ENCODE peak calls at places on chromosomes 11 and 22, in four cellular contexts. F is GM10248, M is spleen, E is pancreas. H is an unnamed sample.

GRCh38 chr22:19061471-19062138 is 60.6 kb downstream of the DGCR2 start:
- DNase-seq in F (no peak), M (peak), E (no peak), H (no peak)

GRCh38 chr11:124739479-124740276 is at the start of gene NRGN:
- DNase-seq in F (peak), M (peak), E (peak), H (peak)

GRCh38 chr22:38754247-38755154 is 1.3 kb downstream of the SUN2 start:
- DNase-seq in F (no peak), M (no peak), E (peak), H (no peak)

GRCh38 chr22:49155039-49155808 is 672.4 kb downstream of the BRD1 start:
- DNase-seq in F (no peak), M (peak), E (no peak), H (no peak)

GRCh38 chr11:29131055-29131454 is 885.8 kb downstream of the KCNA4 start:
- DNase-seq in F (no peak), M (no peak), E (no peak), H (no peak)

GRCh38 chr22:19927696-19928095 is 13.9 kb upstream of the COMT start:
- DNase-seq in F (no peak), M (no peak), E (no peak), H (no peak)

GRCh38 chr11:47955356-47955755 is 25.0 kb upstream of the PTPRJ start:
- DNase-seq in F (no peak), M (no peak), E (no peak), H (no peak)

GRCh38 chr11:62269654-62270278 is at the start of gene SCGB2A2:
- DNase-seq in F (no peak), M (no peak), E (no peak), H (no peak)

GRCh38 chr22:32286290-32286840 is 31.2 kb upstream of the SLC5A4 start:
- DNase-seq in F (no peak), M (no peak), E (no peak), H (no peak)

GRCh38 chr11:66592457-66593302 is at the start of the genes CCDC87 and CCS:
- DNase-seq in F (peak), M (peak), E (peak), H (peak)

GRCh38 chr11:11620251-11620965 is 1.4 kb downstream of the GALNT18 start:
- DNase-seq in F (peak), M (peak), E (peak), H (no peak)

GRCh38 chr11:78838417-78838816 is 263.8 kb upstream of the NARS2 start:
- DNase-seq in F (no peak), M (no peak), E (no peak), H (no peak)

GRCh38 chr22:35947794-35948425 is 80.7 kb downstream of the RBFOX2 start:
- DNase-seq in F (no peak), M (no peak), E (no peak), H (no peak)

GRCh38 chr11:75350743-75351540 is 519 bp downstream of the ARRB1 start:
- DNase-seq in F (peak), M (peak), E (peak), H (no peak)

GRCh38 chr11:76803811-76804600 is 20.9 kb downstream of the TSKU start:
- DNase-seq in F (peak), M (peak), E (peak), H (no peak)

GRCh38 chr22:48088926-48089536 is 1326.6 kb downstream of the TBC1D22A start:
- DNase-seq in F (no peak), M (no peak), E (no peak), H (no peak)

GRCh38 chr22:44530106-44530505 is 32.1 kb upstream of the RTL6 start:
- DNase-seq in F (no peak), M (no peak), E (no peak), H (no peak)

DNA sequence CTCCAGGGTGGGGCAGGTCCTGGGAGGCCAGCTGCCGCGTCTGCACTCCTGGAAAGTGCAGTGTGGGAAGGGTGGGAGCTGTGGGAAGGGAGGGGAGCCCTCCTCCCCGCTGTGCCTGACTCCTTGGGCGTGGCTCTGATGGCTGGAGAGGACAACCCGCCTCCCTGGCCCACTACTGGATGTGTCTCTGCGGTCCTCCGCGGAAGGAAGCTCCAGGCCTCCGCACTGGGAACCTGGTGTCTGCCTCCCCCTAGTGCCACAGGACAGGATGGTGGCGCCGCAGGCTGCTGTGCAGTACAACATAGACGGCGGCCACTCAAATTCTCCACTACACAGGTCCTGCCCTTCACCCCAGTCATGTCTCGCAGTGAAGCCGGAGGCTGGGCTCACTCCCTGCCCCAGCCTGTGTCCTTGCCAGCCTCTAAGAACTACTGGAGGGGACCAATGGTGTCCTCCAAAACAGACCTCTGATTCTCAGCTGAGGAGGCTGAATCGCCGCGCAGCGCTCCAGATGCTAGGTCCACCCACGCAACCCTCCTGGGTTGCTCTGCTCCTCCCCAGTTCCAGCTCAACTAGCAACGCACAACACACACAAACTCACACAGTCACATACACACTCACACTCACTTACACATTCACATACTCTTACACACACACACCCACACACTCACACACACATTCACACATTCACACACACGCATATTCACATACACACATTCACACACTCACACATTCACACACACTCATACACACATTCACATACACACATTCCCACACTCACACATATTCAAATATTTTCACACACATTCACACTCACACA is 12.4 kb upstream of the DSCAML1 start:
- DNase-seq in F (peak), M (peak), E (no peak), H (peak)
- TF ChIP-seq CTCF in F (peak), M (peak), E (no peak), H (peak)

DNA sequence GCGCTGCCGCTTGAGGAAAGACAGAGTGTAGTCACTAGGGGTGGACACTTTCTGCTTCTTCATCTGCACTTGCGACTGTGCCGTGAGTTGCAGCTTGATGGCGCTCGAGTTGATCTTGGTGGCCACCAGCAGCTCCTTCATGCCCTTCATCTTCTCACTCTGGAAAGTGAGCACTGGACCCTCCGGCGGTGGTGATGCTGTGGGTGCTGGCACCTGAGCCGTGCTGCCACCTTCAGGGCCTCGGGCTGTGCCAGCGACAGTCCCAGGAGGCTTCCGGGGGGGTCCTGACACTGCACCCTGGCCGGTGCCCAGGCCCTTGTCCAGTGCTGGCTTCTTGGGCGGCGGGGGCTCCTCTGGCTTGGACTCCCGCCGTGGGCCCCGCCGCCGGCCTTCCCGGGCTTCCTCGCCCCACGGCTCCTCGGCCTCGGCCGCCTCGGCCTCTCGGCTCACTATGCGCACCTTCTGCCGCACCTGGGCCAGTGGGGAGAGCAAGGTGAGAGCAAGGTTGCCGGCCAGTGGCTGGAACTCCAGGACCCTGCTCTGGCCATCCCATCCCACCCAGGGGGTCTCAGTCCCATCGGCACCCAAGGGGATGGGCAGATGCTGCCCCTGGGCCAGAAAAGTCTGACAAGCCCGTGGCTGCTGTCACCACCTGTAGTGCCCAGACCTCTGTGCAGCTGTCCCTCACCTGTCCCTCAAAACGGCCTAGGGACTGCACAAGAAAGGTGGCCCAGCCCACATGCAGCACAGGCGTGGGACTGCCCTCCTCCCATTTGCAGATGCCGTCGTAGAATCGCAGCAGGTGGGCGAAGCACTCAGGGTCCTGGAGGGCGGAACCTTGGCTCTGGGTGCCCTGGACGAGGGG is 1.6 kb upstream of the MAP4K2 start:
- DNase-seq in F (no peak), M (peak), E (no peak), H (no peak)
- TF ChIP-seq CTCF in F (peak), M (no peak), E (no peak), H (no peak)

GRCh38 chr11:32580967-32581366 is 2.7 kb upstream of the EIF3M start:
- DNase-seq in F (no peak), M (no peak), E (no peak), H (no peak)

GRCh38 chr11:32584921-32585320 is 1.3 kb downstream of the EIF3M start:
- DNase-seq in F (no peak), M (no peak), E (no peak), H (no peak)

GRCh38 chr11:32581556-32581955 is 2.1 kb upstream of the EIF3M start:
- DNase-seq in F (no peak), M (no peak), E (no peak), H (no peak)

GRCh38 chr11:32583451-32584271 is at the start of gene EIF3M:
- DNase-seq in F (peak), M (peak), E (peak), H (peak)

DNA sequence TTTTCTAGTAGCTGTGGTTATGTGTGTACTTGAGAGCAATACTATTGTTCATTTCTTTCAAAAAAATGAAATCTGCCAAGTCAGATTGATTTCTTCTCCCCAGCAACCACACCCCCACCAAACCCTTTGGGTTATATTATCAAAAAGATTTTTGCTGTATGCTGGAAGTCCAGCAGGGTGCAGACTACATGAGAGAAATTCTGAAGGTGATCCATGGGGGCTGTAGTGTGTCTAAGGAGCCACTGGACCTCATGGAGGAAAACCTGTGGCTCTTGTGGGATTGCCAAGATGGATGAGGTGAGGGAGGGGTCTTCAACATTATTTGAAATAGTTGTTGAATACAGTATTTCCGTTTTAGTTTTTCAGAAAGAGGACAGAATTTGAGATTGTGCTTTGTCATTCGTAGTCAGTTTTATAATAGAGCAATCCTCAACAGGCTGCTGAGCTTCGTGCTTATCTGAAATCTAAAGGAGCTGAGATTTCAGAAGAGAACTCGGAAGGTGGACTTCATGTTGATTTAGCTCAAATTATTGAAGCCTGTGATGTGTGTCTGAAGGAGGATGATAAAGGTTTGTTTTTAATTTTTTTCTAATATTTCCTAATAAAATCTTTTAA is 3.1 kb downstream of the EIF3M start:
- DNase-seq in F (no peak), M (no peak), E (no peak), H (no peak)
- TF ChIP-seq CTCF in F (peak), M (no peak), E (no peak), H (peak)

DNA sequence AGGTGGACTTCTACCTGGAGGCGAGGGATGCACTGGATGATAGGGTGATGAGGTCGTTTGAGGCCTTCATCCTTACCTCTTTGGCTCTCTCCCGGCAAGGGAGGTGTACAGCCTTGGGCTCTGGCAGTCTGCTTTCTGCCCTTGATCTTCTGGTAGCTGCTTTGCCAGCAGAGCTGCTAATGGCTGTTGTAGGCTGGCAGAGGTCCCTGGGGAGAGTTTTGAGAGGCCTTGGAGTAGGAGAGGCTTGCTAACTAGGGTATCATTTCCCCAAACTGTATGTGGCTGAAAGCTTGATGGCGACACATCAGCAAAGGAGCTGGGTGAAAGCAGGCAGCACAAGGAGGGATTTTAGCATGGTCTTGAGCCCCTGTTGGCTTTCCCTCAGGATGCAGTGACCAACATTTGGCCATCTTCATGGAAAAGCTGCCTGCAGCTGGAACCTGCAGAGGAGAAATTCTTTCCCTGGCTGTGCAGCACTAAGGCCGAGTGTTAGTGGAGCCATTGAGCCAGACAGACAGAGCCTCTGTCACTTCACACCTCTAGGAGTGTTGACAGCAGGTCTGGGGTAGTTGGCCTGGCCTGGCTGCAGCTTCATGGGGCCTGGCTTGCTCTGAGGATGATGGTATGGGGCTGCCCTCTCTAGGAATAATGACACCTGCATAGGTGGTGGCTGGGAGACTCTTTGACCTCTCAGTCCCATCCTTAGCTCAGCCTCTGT is 3.5 kb upstream of the AMPD3 start:
- DNase-seq in F (no peak), M (peak), E (no peak), H (no peak)
- TF ChIP-seq CTCF in F (no peak), M (no peak), E (no peak), H (no peak)

GRCh38 chr11:40132881-40133280 is 1326.6 kb downstream of the LRRC4C start:
- DNase-seq in F (no peak), M (no peak), E (no peak), H (no peak)

GRCh38 chr11:40125054-40125453 is 1334.4 kb downstream of the LRRC4C start:
- DNase-seq in F (no peak), M (no peak), E (no peak), H (no peak)

GRCh38 chr11:40133526-40133925 is 1325.9 kb downstream of the LRRC4C start:
- DNase-seq in F (no peak), M (no peak), E (no peak), H (no peak)

GRCh38 chr11:40130427-40130826 is 1329.0 kb downstream of the LRRC4C start:
- DNase-seq in F (no peak), M (no peak), E (no peak), H (no peak)

GRCh38 chr11:40129276-40129675 is 1330.2 kb downstream of the LRRC4C start:
- DNase-seq in F (peak), M (no peak), E (no peak), H (no peak)
- TF ChIP-seq CTCF in F (no peak), M (no peak), E (no peak), H (peak)

GRCh38 chr11:26527685-26528084 is 44.4 kb downstream of the MUC15 start:
- DNase-seq in F (no peak), M (no peak), E (no peak), H (no peak)

GRCh38 chr11:26522912-26523610 is 49.0 kb downstream of the MUC15 start:
- DNase-seq in F (no peak), M (no peak), E (no peak), H (no peak)
- TF ChIP-seq CTCF in F (peak), M (no peak), E (no peak), H (peak)

DNA sequence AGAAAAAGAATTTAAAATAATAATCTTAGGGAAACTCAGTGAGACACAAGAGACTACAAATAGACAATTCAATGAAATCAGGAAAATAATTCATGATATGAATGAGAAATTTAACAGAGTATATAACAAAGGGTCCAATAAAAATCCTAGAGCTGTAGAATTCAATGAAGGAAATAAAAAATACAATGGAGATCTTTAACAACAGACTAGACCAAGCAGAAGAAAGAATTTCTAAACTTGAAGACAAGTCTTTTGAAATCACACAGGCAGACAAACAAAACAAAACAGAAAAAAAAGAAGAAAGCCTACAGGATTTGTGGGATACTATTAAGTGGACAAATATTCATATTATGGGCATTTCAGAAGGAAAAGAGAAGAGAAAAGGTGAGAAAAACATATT is 16.2 kb upstream of the USP2 start:
- DNase-seq in F (no peak), M (no peak), E (no peak), H (no peak)
- TF ChIP-seq CTCF in F (no peak), M (no peak), E (no peak), H (no peak)

GRCh38 chr11:9385288-9385902 is 943 bp downstream of the IPO7 start:
- DNase-seq in F (peak), M (no peak), E (peak), H (no peak)
- TF ChIP-seq CTCF in F (no peak), M (no peak), E (no peak), H (no peak)

DNA sequence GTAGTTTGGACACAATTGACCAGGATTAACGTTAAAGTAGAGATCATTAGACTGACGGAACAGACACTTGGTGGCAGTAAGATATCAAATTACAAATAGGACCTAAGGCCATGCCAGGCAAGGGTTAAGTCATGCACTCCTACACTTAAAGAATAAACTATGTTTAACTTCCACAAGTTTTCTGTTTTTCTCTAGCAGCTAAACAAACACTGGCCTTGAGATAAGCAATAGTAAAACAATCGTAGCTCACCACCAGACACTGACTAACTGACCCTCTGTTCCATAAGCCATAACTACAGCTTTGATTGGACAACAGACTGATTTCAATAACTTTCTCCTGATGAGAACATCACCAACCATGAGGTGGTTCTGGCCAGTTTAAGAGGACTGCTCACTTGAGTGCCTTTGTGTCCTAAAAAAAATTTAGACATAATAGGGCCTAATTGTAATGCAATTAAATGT is 2.0 kb upstream of the CEP126 start:
- DNase-seq in F (no peak), M (no peak), E (no peak), H (no peak)
- TF ChIP-seq CTCF in F (no peak), M (no peak), E (no peak), H (no peak)

H was measured in D721Med.